ENCODE peak calls at places on chromosome 5, in nine cellular contexts. One of them, this sample, is unnamed. For H3K4me1, the result is how much of the 10 kb centered on the place peaks cover.

GRCh38 chr5:62268239-62268638 is 37.8 kb upstream of the KIF2A start:
- DNase-seq in GM23248: no peak
- DNase-seq in neural progenitor cell: no peak
- DNase-seq in keratinocyte: peak
- DNase-seq in astrocyte: peak
- DNase-seq in K562: no peak
- DNase-seq in mammary epithelial cell: peak
- DNase-seq in HCT116: peak
- DNase-seq in GM23338: peak
- DNase-seq in this sample: peak

GRCh38 chr5:73544429-73545402 is 20.7 kb downstream of the ANKRA2 start:
- DNase-seq in GM23338: no peak
- DNase-seq in neural progenitor cell: no peak
- DNase-seq in HCT116: no peak
- DNase-seq in mammary epithelial cell: peak
- DNase-seq in K562: no peak
- DNase-seq in keratinocyte: peak
- DNase-seq in GM23248: no peak
- DNase-seq in astrocyte: no peak
- DNase-seq in this sample: no peak

GRCh38 chr5:3266861-3267260 is 328.8 kb upstream of the IRX1 start:
- DNase-seq in neural progenitor cell: no peak
- DNase-seq in mammary epithelial cell: no peak
- DNase-seq in GM23248: no peak
- DNase-seq in HCT116: no peak
- DNase-seq in keratinocyte: no peak
- DNase-seq in astrocyte: no peak
- DNase-seq in GM23338: no peak
- DNase-seq in K562: no peak
- DNase-seq in this sample: no peak

GRCh38 chr5:145520335-145520734 is 314.8 kb downstream of the PRELID2 start:
- DNase-seq in astrocyte: no peak
- DNase-seq in mammary epithelial cell: no peak
- DNase-seq in K562: no peak
- DNase-seq in GM23338: peak
- DNase-seq in neural progenitor cell: no peak
- DNase-seq in GM23248: no peak
- DNase-seq in keratinocyte: no peak
- DNase-seq in HCT116: no peak
- DNase-seq in this sample: no peak

GRCh38 chr5:11153672-11154377 is 392.8 kb upstream of the DAP start:
- DNase-seq in mammary epithelial cell: no peak
- DNase-seq in astrocyte: no peak
- DNase-seq in GM23338: no peak
- DNase-seq in K562: no peak
- DNase-seq in neural progenitor cell: no peak
- DNase-seq in GM23248: no peak
- DNase-seq in keratinocyte: no peak
- DNase-seq in HCT116: no peak
- DNase-seq in this sample: no peak

GRCh38 chr5:170527998-170528397 is 24.2 kb downstream of the KCNIP1 start:
- DNase-seq in GM23248: no peak
- DNase-seq in keratinocyte: no peak
- DNase-seq in HCT116: no peak
- DNase-seq in GM23338: no peak
- DNase-seq in mammary epithelial cell: no peak
- DNase-seq in astrocyte: no peak
- DNase-seq in neural progenitor cell: peak
- DNase-seq in K562: no peak
- DNase-seq in this sample: no peak

GRCh38 chr5:26054594-26054993 is 983.8 kb downstream of the CDH9 start:
- DNase-seq in GM23248: no peak
- DNase-seq in astrocyte: no peak
- DNase-seq in mammary epithelial cell: no peak
- DNase-seq in keratinocyte: no peak
- DNase-seq in neural progenitor cell: no peak
- DNase-seq in K562: no peak
- DNase-seq in HCT116: no peak
- DNase-seq in GM23338: no peak
- DNase-seq in this sample: no peak

GRCh38 chr5:16812911-16813310 is 123.2 kb downstream of the MYO10 start:
- DNase-seq in keratinocyte: no peak
- DNase-seq in neural progenitor cell: no peak
- DNase-seq in HCT116: no peak
- DNase-seq in astrocyte: peak
- DNase-seq in mammary epithelial cell: peak
- DNase-seq in K562: no peak
- DNase-seq in GM23338: peak
- DNase-seq in GM23248: no peak
- DNase-seq in this sample: no peak

GRCh38 chr5:1512541-1513291 is 11.0 kb downstream of the LPCAT1 start:
- DNase-seq in HCT116: no peak
- DNase-seq in GM23248: no peak
- DNase-seq in mammary epithelial cell: no peak
- DNase-seq in neural progenitor cell: peak
- DNase-seq in GM23338: no peak
- DNase-seq in keratinocyte: no peak
- DNase-seq in astrocyte: no peak
- DNase-seq in K562: no peak
- DNase-seq in this sample: no peak

GRCh38 chr5:171342362-171343111 is 33.5 kb downstream of the TLX3 start:
- DNase-seq in GM23248: peak
- DNase-seq in mammary epithelial cell: peak
- DNase-seq in neural progenitor cell: peak
- DNase-seq in K562: peak
- DNase-seq in GM23338: peak
- DNase-seq in keratinocyte: peak
- DNase-seq in astrocyte: peak
- DNase-seq in HCT116: peak
- DNase-seq in this sample: peak

GRCh38 chr5:67341478-67341877 is 144.9 kb upstream of the CD180 start:
- DNase-seq in keratinocyte: no peak
- DNase-seq in GM23338: no peak
- DNase-seq in K562: no peak
- DNase-seq in astrocyte: no peak
- DNase-seq in HCT116: no peak
- DNase-seq in mammary epithelial cell: no peak
- DNase-seq in neural progenitor cell: no peak
- DNase-seq in GM23248: no peak
- DNase-seq in this sample: no peak

GRCh38 chr5:103340717-103341397 is 82.3 kb downstream of the MACIR start:
- DNase-seq in neural progenitor cell: no peak
- DNase-seq in astrocyte: no peak
- DNase-seq in keratinocyte: no peak
- DNase-seq in GM23338: no peak
- DNase-seq in K562: peak
- DNase-seq in mammary epithelial cell: no peak
- DNase-seq in GM23248: peak
- DNase-seq in HCT116: no peak
- DNase-seq in this sample: no peak

GRCh38 chr5:72154076-72154756 is 46.9 kb downstream of the MAP1B start:
- DNase-seq in GM23338: no peak
- DNase-seq in astrocyte: no peak
- DNase-seq in keratinocyte: no peak
- DNase-seq in neural progenitor cell: no peak
- DNase-seq in GM23248: no peak
- DNase-seq in mammary epithelial cell: no peak
- DNase-seq in K562: no peak
- DNase-seq in HCT116: no peak
- DNase-seq in this sample: no peak

GRCh38 chr5:14071433-14071832 is 71.7 kb upstream of the TRIO start:
- DNase-seq in astrocyte: peak
- DNase-seq in K562: no peak
- DNase-seq in GM23248: no peak
- DNase-seq in mammary epithelial cell: peak
- DNase-seq in neural progenitor cell: no peak
- DNase-seq in keratinocyte: no peak
- DNase-seq in GM23338: no peak
- DNase-seq in HCT116: no peak
- DNase-seq in this sample: peak

GRCh38 chr5:53219174-53219573 is 109.6 kb upstream of the MOCS2 start:
- DNase-seq in K562: no peak
- DNase-seq in GM23338: no peak
- DNase-seq in mammary epithelial cell: no peak
- DNase-seq in astrocyte: no peak
- DNase-seq in GM23248: no peak
- DNase-seq in neural progenitor cell: no peak
- DNase-seq in HCT116: no peak
- DNase-seq in keratinocyte: no peak
- DNase-seq in this sample: no peak

GRCh38 chr5:125049721-125050357 is 303.4 kb upstream of the ZNF608 start:
- DNase-seq in GM23338: no peak
- DNase-seq in GM23248: no peak
- DNase-seq in HCT116: no peak
- DNase-seq in mammary epithelial cell: no peak
- DNase-seq in K562: no peak
- DNase-seq in neural progenitor cell: no peak
- DNase-seq in astrocyte: no peak
- DNase-seq in keratinocyte: no peak
- DNase-seq in this sample: peak

GRCh38 chr5:138654281-138654867 is 79.2 kb upstream of the HSPA9 start:
- DNase-seq in keratinocyte: no peak
- DNase-seq in GM23248: peak
- DNase-seq in neural progenitor cell: no peak
- DNase-seq in mammary epithelial cell: peak
- DNase-seq in astrocyte: peak
- DNase-seq in HCT116: no peak
- DNase-seq in K562: no peak
- DNase-seq in GM23338: no peak
- DNase-seq in this sample: peak

GRCh38 chr5:6302099-6302498 is 76.2 kb downstream of the MED10 start:
- DNase-seq in astrocyte: no peak
- DNase-seq in neural progenitor cell: peak
- DNase-seq in HCT116: no peak
- DNase-seq in K562: no peak
- DNase-seq in GM23338: peak
- DNase-seq in keratinocyte: no peak
- DNase-seq in mammary epithelial cell: no peak
- DNase-seq in GM23248: no peak
- DNase-seq in this sample: no peak

GRCh38 chr5:35856186-35857003 is at the start of gene IL7R:
- DNase-seq in mammary epithelial cell: peak
- DNase-seq in GM23248: peak
- DNase-seq in astrocyte: peak
- DNase-seq in keratinocyte: no peak
- DNase-seq in GM23338: no peak
- DNase-seq in HCT116: no peak
- DNase-seq in neural progenitor cell: no peak
- DNase-seq in K562: no peak
- DNase-seq in this sample: peak
- H3K4me2 ChIP-seq in mammary epithelial cell: peak
- H3K4me2 ChIP-seq in GM23248: peak
- H3K4me2 ChIP-seq in astrocyte: peak
- H3K4me2 ChIP-seq in keratinocyte: peak
- H3K4me2 ChIP-seq in GM23338: no peak
- H3K4me2 ChIP-seq in HCT116: peak
- H3K4me2 ChIP-seq in neural progenitor cell: no peak
- H3K4me2 ChIP-seq in K562: no peak
- H3K4me2 ChIP-seq in this sample: peak

DNA sequence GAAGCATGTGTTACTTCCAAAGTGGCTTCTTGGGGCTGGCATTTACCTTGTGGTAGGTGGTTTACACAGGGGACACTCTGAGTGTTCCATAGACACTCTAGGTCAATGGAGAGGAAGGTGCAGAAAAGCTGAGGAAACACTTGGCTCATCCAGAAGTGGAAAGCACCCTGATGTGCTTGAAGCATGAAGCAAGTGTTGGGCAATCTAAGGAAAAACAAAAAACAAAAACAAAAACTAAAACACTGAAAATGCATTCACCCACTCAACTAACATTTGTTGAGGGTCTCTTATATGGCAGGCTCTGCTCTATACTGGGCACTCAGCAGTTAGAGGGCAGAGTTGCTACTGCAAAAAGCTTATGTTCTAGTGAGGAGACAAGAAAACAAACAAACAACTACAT is 2.8 kb upstream of the ERAP2 start:
- DNase-seq in GM23338: no peak
- DNase-seq in neural progenitor cell: no peak
- DNase-seq in GM23248: no peak
- DNase-seq in HCT116: no peak
- DNase-seq in astrocyte: no peak
- DNase-seq in K562: no peak
- DNase-seq in mammary epithelial cell: no peak
- DNase-seq in keratinocyte: no peak
- DNase-seq in this sample: no peak
- H3K4me1 ChIP-seq in GM23338: under half
- H3K4me1 ChIP-seq in neural progenitor cell: under half
- H3K4me1 ChIP-seq in GM23248: under half
- H3K4me1 ChIP-seq in HCT116: under half
- H3K4me1 ChIP-seq in astrocyte: under half
- H3K4me1 ChIP-seq in K562: under half
- H3K4me1 ChIP-seq in mammary epithelial cell: under half
- H3K4me1 ChIP-seq in keratinocyte: under half
- H3K4me1 ChIP-seq in this sample: under half

DNA sequence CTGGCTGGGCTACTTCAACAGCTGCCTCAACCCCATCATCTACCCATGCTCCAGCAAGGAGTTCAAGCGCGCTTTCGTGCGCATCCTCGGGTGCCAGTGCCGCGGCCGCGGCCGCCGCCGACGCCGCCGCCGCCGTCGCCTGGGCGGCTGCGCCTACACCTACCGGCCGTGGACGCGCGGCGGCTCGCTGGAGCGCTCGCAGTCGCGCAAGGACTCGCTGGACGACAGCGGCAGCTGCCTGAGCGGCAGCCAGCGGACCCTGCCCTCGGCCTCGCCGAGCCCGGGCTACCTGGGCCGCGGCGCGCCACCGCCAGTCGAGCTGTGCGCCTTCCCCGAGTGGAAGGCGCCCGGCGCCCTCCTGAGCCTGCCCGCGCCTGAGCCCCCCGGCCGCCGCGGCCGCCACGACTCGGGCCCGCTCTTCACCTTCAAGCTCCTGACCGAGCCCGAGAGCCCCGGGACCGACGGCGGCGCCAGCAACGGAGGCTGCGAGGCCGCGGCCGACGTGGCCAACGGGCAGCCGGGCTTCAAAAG is 36.9 kb upstream of the TTC1 start:
- DNase-seq in astrocyte: no peak
- DNase-seq in K562: no peak
- DNase-seq in mammary epithelial cell: no peak
- DNase-seq in HCT116: no peak
- DNase-seq in neural progenitor cell: peak
- DNase-seq in GM23338: peak
- DNase-seq in keratinocyte: no peak
- DNase-seq in GM23248: peak
- DNase-seq in this sample: no peak
- TF ChIP-seq EZH2 in astrocyte: no peak
- TF ChIP-seq EZH2 in K562: no peak
- TF ChIP-seq EZH2 in mammary epithelial cell: no peak
- TF ChIP-seq EZH2 in HCT116: no peak
- TF ChIP-seq EZH2 in neural progenitor cell: peak
- TF ChIP-seq EZH2 in GM23338: no peak
- TF ChIP-seq EZH2 in keratinocyte: no peak
- TF ChIP-seq EZH2 in GM23248: no peak
- TF ChIP-seq EZH2 in this sample: no peak

DNA sequence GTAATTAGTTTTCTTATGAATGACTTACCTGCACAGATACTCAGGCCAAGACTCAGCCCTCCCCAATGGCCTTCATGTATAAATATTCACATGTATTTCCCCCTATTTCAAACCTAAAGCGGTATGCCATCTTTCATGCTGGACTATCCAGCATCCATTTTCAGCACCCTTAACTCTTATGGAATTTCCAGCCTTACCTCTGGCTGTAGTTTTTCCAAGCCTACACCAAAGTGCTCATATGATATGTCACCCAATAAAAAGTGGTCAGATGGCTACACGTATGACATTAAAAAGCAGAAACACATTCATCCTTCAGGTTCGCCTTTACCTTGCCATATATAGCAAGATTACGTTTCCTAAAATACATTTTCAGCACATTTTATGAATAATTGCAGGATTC is 205.5 kb downstream of the MEF2C start:
- DNase-seq in K562: no peak
- DNase-seq in HCT116: no peak
- DNase-seq in neural progenitor cell: no peak
- DNase-seq in GM23338: no peak
- DNase-seq in mammary epithelial cell: no peak
- DNase-seq in keratinocyte: no peak
- DNase-seq in GM23248: no peak
- DNase-seq in astrocyte: no peak
- DNase-seq in this sample: no peak
- H3K4me2 ChIP-seq in K562: no peak
- H3K4me2 ChIP-seq in HCT116: no peak
- H3K4me2 ChIP-seq in neural progenitor cell: no peak
- H3K4me2 ChIP-seq in GM23338: peak
- H3K4me2 ChIP-seq in mammary epithelial cell: no peak
- H3K4me2 ChIP-seq in keratinocyte: no peak
- H3K4me2 ChIP-seq in GM23248: no peak
- H3K4me2 ChIP-seq in astrocyte: peak
- H3K4me2 ChIP-seq in this sample: no peak